ENCODE peak calls at places on chromosomes 12 and 14, in six cellular contexts. One of them, this sample, is unnamed.

GRCh38 chr12:99386907-99387306 is 260.6 kb upstream of the GARIN6 start:
- DNase-seq in GM06990: no peak
- DNase-seq in astrocyte: peak; percentile 29
- DNase-seq in CD4-positive, CD25-positive, alpha-beta regulatory T cell: no peak
- DNase-seq in foreskin fibroblast: peak; percentile 1
- DNase-seq in mammary epithelial cell: peak; percentile 11
- DNase-seq in this sample: no peak

GRCh38 chr12:94712852-94713545 is 62.6 kb upstream of the TMCC3 start:
- DNase-seq in mammary epithelial cell: no peak
- DNase-seq in astrocyte: no peak
- DNase-seq in foreskin fibroblast: no peak
- DNase-seq in CD4-positive, CD25-positive, alpha-beta regulatory T cell: no peak
- DNase-seq in GM06990: no peak
- DNase-seq in this sample: no peak

GRCh38 chr14:29846339-29847129 is 81.1 kb downstream of the PRKD1 start:
- DNase-seq in foreskin fibroblast: no peak
- DNase-seq in GM06990: no peak
- DNase-seq in CD4-positive, CD25-positive, alpha-beta regulatory T cell: no peak
- DNase-seq in astrocyte: no peak
- DNase-seq in mammary epithelial cell: peak; percentile 17
- DNase-seq in this sample: no peak

GRCh38 chr14:21382886-21383847 is 652 bp downstream of the SUPT16H start:
- DNase-seq in astrocyte: peak; percentile 54
- DNase-seq in mammary epithelial cell: peak; percentile 55
- DNase-seq in foreskin fibroblast: peak; percentile 64
- DNase-seq in GM06990: peak; percentile 67
- DNase-seq in CD4-positive, CD25-positive, alpha-beta regulatory T cell: peak; percentile 38
- DNase-seq in this sample: peak; percentile 29

GRCh38 chr12:118060301-118061010 is 523 bp downstream of the WSB2 start:
- DNase-seq in foreskin fibroblast: peak; percentile 63
- DNase-seq in GM06990: peak; percentile 64
- DNase-seq in CD4-positive, CD25-positive, alpha-beta regulatory T cell: peak; percentile 32
- DNase-seq in astrocyte: no peak
- DNase-seq in mammary epithelial cell: peak; percentile 14
- DNase-seq in this sample: peak; percentile 44

GRCh38 chr12:113049976-113050742 is 6.4 kb upstream of the DTX1 start:
- DNase-seq in astrocyte: no peak
- DNase-seq in GM06990: no peak
- DNase-seq in CD4-positive, CD25-positive, alpha-beta regulatory T cell: no peak
- DNase-seq in mammary epithelial cell: no peak
- DNase-seq in foreskin fibroblast: no peak
- DNase-seq in this sample: no peak

GRCh38 chr12:109892748-109893147 is 7.3 kb upstream of the TCHP start:
- DNase-seq in GM06990: peak; percentile 75
- DNase-seq in mammary epithelial cell: no peak
- DNase-seq in CD4-positive, CD25-positive, alpha-beta regulatory T cell: peak; percentile 28
- DNase-seq in foreskin fibroblast: no peak
- DNase-seq in astrocyte: no peak
- DNase-seq in this sample: no peak

GRCh38 chr14:95136631-95137030 is 20.7 kb downstream of the DICER1 start:
- DNase-seq in CD4-positive, CD25-positive, alpha-beta regulatory T cell: no peak
- DNase-seq in foreskin fibroblast: peak; percentile 27
- DNase-seq in mammary epithelial cell: no peak
- DNase-seq in astrocyte: peak; percentile 7
- DNase-seq in GM06990: no peak
- DNase-seq in this sample: no peak

GRCh38 chr14:104130974-104131651 is 7.3 kb upstream of the KIF26A start:
- DNase-seq in astrocyte: no peak
- DNase-seq in CD4-positive, CD25-positive, alpha-beta regulatory T cell: no peak
- DNase-seq in foreskin fibroblast: peak; percentile 39
- DNase-seq in mammary epithelial cell: no peak
- DNase-seq in GM06990: no peak
- DNase-seq in this sample: no peak

GRCh38 chr12:121789800-121790748 is 3.4 kb downstream of the RHOF start:
- DNase-seq in mammary epithelial cell: no peak
- DNase-seq in GM06990: peak; percentile 92
- DNase-seq in CD4-positive, CD25-positive, alpha-beta regulatory T cell: peak; percentile 94
- DNase-seq in foreskin fibroblast: no peak
- DNase-seq in astrocyte: no peak
- DNase-seq in this sample: peak; percentile 95

GRCh38 chr12:102595315-102595714 is 115.0 kb upstream of the IGF1 start:
- DNase-seq in mammary epithelial cell: no peak
- DNase-seq in GM06990: no peak
- DNase-seq in CD4-positive, CD25-positive, alpha-beta regulatory T cell: no peak
- DNase-seq in foreskin fibroblast: no peak
- DNase-seq in astrocyte: no peak
- DNase-seq in this sample: no peak

GRCh38 chr12:84874125-84874824 is 38.3 kb downstream of the SLC6A15 start:
- DNase-seq in CD4-positive, CD25-positive, alpha-beta regulatory T cell: peak; percentile 38
- DNase-seq in foreskin fibroblast: peak; percentile 77
- DNase-seq in mammary epithelial cell: peak; percentile 42
- DNase-seq in astrocyte: peak; percentile 21
- DNase-seq in GM06990: no peak
- DNase-seq in this sample: peak; percentile 26

GRCh38 chr12:122967151-122967550 is 888 bp upstream of the ABCB9 start:
- DNase-seq in GM06990: no peak
- DNase-seq in mammary epithelial cell: no peak
- DNase-seq in foreskin fibroblast: no peak
- DNase-seq in CD4-positive, CD25-positive, alpha-beta regulatory T cell: no peak
- DNase-seq in astrocyte: no peak
- DNase-seq in this sample: no peak

GRCh38 chr12:122965851-122966742 is at the start of gene ABCB9:
- DNase-seq in CD4-positive, CD25-positive, alpha-beta regulatory T cell: peak; percentile 83
- DNase-seq in GM06990: peak; percentile 89
- DNase-seq in astrocyte: peak; percentile 61
- DNase-seq in mammary epithelial cell: peak; percentile 91
- DNase-seq in foreskin fibroblast: peak; percentile 95
- DNase-seq in this sample: peak; percentile 88

GRCh38 chr12:122968104-122968503 is 1.8 kb upstream of the ABCB9 start:
- DNase-seq in CD4-positive, CD25-positive, alpha-beta regulatory T cell: no peak
- DNase-seq in astrocyte: no peak
- DNase-seq in mammary epithelial cell: no peak
- DNase-seq in GM06990: no peak
- DNase-seq in foreskin fibroblast: no peak
- DNase-seq in this sample: no peak

GRCh38 chr12:122965356-122965755 is 907 bp downstream of the ABCB9 start:
- DNase-seq in foreskin fibroblast: no peak
- DNase-seq in CD4-positive, CD25-positive, alpha-beta regulatory T cell: no peak
- DNase-seq in mammary epithelial cell: no peak
- DNase-seq in astrocyte: no peak
- DNase-seq in GM06990: no peak
- DNase-seq in this sample: no peak

DNA sequence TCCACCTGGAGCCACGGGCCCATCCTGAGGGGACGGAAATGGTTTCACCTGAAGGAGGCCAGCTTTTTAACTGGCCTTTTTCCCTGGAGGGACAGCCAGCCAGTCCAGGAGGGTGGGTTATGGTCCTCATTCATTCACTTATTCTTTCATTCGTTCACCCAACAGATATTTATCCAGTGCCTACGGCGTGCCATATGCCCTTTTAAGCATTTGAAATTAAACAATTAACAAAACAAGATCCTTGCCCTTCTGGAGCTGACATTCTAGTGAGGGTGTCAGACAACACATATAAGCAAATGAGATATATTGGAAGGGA is 438 bp upstream of the ABCB9 start:
- DNase-seq in foreskin fibroblast: no peak
- DNase-seq in GM06990: no peak
- DNase-seq in CD4-positive, CD25-positive, alpha-beta regulatory T cell: no peak
- DNase-seq in astrocyte: no peak
- DNase-seq in mammary epithelial cell: no peak
- DNase-seq in this sample: no peak
- H3K4me3 ChIP-seq in foreskin fibroblast: no peak overlapping the region
- H3K4me3 ChIP-seq in GM06990: no peak overlapping the region
- H3K4me3 ChIP-seq in CD4-positive, CD25-positive, alpha-beta regulatory T cell: no peak overlapping the region
- H3K4me3 ChIP-seq in astrocyte: no peak overlapping the region
- H3K4me3 ChIP-seq in mammary epithelial cell: no peak overlapping the region
- H3K4me3 ChIP-seq in this sample: no peak overlapping the region

GRCh38 chr14:85187521-85187920 is 342.4 kb upstream of the FLRT2 start:
- DNase-seq in mammary epithelial cell: peak; percentile 15
- DNase-seq in GM06990: no peak
- DNase-seq in CD4-positive, CD25-positive, alpha-beta regulatory T cell: no peak
- DNase-seq in astrocyte: no peak
- DNase-seq in foreskin fibroblast: no peak
- DNase-seq in this sample: no peak
- H3K4me3 ChIP-seq in mammary epithelial cell: no peak overlapping the region
- H3K4me3 ChIP-seq in GM06990: no peak overlapping the region
- H3K4me3 ChIP-seq in CD4-positive, CD25-positive, alpha-beta regulatory T cell: no peak overlapping the region
- H3K4me3 ChIP-seq in astrocyte: no peak overlapping the region
- H3K4me3 ChIP-seq in foreskin fibroblast: no peak overlapping the region
- H3K4me3 ChIP-seq in this sample: no peak overlapping the region

GRCh38 chr12:4817813-4818212 is 91.9 kb upstream of the KCNA1 start:
- DNase-seq in CD4-positive, CD25-positive, alpha-beta regulatory T cell: no peak
- DNase-seq in foreskin fibroblast: no peak
- DNase-seq in GM06990: no peak
- DNase-seq in astrocyte: no peak
- DNase-seq in mammary epithelial cell: no peak
- DNase-seq in this sample: no peak
- H3K4me3 ChIP-seq in CD4-positive, CD25-positive, alpha-beta regulatory T cell: no peak overlapping the region
- H3K4me3 ChIP-seq in foreskin fibroblast: no peak overlapping the region
- H3K4me3 ChIP-seq in GM06990: no peak overlapping the region
- H3K4me3 ChIP-seq in astrocyte: no peak overlapping the region
- H3K4me3 ChIP-seq in mammary epithelial cell: no peak overlapping the region
- H3K4me3 ChIP-seq in this sample: no peak overlapping the region

DNA sequence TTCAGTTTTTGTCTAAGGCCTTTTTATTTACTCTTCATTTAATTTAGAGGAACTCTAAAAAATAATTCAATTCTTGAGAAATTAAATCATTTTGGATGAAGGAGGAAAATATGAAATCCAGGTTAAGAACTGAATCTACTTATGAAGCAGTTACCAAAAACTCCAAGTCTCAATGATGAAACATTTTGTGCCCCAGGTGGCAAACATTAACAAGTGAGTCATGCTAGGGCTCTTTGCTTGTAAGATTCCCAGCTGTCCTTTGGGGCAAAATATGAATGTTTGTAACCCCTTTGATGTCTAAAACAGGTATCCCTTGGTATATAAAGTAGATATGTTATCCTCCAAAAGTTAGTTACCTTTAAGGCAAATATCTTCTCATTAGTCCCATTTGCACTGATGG is 202.4 kb downstream of the NEDD1 start:
- DNase-seq in astrocyte: no peak
- DNase-seq in GM06990: no peak
- DNase-seq in foreskin fibroblast: no peak
- DNase-seq in mammary epithelial cell: no peak
- DNase-seq in CD4-positive, CD25-positive, alpha-beta regulatory T cell: no peak
- DNase-seq in this sample: no peak
- H3K4me3 ChIP-seq in astrocyte: no peak overlapping the region
- H3K4me3 ChIP-seq in GM06990: no peak overlapping the region
- H3K4me3 ChIP-seq in foreskin fibroblast: no peak overlapping the region
- H3K4me3 ChIP-seq in mammary epithelial cell: no peak overlapping the region
- H3K4me3 ChIP-seq in CD4-positive, CD25-positive, alpha-beta regulatory T cell: no peak overlapping the region
- H3K4me3 ChIP-seq in this sample: no peak overlapping the region

GRCh38 chr12:1115471-1116242 is 124.6 kb downstream of the ERC1 start:
- DNase-seq in CD4-positive, CD25-positive, alpha-beta regulatory T cell: no peak
- DNase-seq in GM06990: no peak
- DNase-seq in astrocyte: peak; percentile 71
- DNase-seq in mammary epithelial cell: peak; percentile 92
- DNase-seq in foreskin fibroblast: peak; percentile 68
- DNase-seq in this sample: no peak
- H3K4me3 ChIP-seq in CD4-positive, CD25-positive, alpha-beta regulatory T cell: no peak overlapping the region
- H3K4me3 ChIP-seq in GM06990: no peak overlapping the region
- H3K4me3 ChIP-seq in astrocyte: no peak overlapping the region
- H3K4me3 ChIP-seq in mammary epithelial cell: peak overlapping the region; percentile 14
- H3K4me3 ChIP-seq in foreskin fibroblast: no peak overlapping the region
- H3K4me3 ChIP-seq in this sample: no peak overlapping the region

DNA sequence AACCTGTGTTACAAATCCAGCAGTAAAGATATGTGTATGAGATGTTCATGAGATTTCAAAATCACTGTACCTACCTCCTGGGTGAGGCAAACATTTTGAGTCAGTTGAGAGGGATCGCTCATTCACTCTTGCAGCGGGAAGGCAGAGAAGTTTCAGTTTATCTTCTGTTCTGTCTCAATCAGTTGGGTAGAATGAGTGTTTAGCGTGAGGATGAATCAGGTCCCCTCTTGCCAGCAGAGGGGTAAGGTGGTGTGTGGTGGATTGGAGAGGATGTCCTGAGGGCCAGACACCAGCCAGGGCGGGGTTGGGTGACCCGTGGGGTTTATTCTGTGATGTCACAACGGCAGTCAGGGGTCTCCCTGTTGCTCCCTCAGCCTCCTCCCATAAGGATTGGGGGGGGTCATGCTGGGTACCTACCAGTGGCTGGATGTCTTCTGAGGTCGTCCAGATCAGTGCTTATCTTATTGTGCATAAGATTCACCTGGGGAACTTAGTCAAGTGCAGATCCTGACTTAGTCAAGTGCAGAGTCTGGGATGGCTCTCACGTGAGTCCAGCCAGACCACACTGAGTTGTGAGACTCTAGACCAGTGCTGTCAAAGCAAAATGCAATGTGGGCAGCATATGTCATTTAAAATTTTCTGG is at the start of gene GSG1:
- DNase-seq in GM06990: no peak
- DNase-seq in mammary epithelial cell: peak; percentile 71
- DNase-seq in foreskin fibroblast: peak; percentile 39
- DNase-seq in astrocyte: no peak
- DNase-seq in CD4-positive, CD25-positive, alpha-beta regulatory T cell: no peak
- DNase-seq in this sample: no peak
- H3K4me3 ChIP-seq in GM06990: no peak within 1 kb of the TSS
- H3K4me3 ChIP-seq in mammary epithelial cell: no peak within 1 kb of the TSS
- H3K4me3 ChIP-seq in foreskin fibroblast: no peak within 1 kb of the TSS
- H3K4me3 ChIP-seq in astrocyte: no peak within 1 kb of the TSS
- H3K4me3 ChIP-seq in CD4-positive, CD25-positive, alpha-beta regulatory T cell: no peak within 1 kb of the TSS
- H3K4me3 ChIP-seq in this sample: no peak within 1 kb of the TSS

This sample was measured in CD4-positive, alpha-beta memory T cell.